ENCODE peak calls at places on chromosomes 11 and 22, in eight cellular contexts. One of them, this sample, is unnamed.

GRCh38 chr11:88320149-88320559 is 17.4 kb downstream of the CTSC start:
- DNase-seq in effector memory CD4-positive, alpha-beta T cell: no peak
- DNase-seq in cardiac muscle cell: no peak
- DNase-seq in heart right ventricle: no peak
- DNase-seq in lower lobe of right lung: no peak
- DNase-seq in PC-9: no peak
- DNase-seq in HL-60: no peak
- DNase-seq in HepG2: no peak
- DNase-seq in this sample: no peak

GRCh38 chr11:47189100-47189834 is 3.0 kb upstream of the PACSIN3 start:
- DNase-seq in effector memory CD4-positive, alpha-beta T cell: no peak
- DNase-seq in HepG2: peak; percentile 99
- DNase-seq in PC-9: peak; percentile 100
- DNase-seq in heart right ventricle: no peak
- DNase-seq in HL-60: no peak
- DNase-seq in cardiac muscle cell: peak; percentile 29
- DNase-seq in lower lobe of right lung: no peak
- DNase-seq in this sample: no peak

GRCh38 chr11:25838918-25839611 is 492.9 kb upstream of the ANO3 start:
- DNase-seq in lower lobe of right lung: no peak
- DNase-seq in HL-60: no peak
- DNase-seq in PC-9: no peak
- DNase-seq in HepG2: no peak
- DNase-seq in cardiac muscle cell: no peak
- DNase-seq in heart right ventricle: no peak
- DNase-seq in effector memory CD4-positive, alpha-beta T cell: no peak
- DNase-seq in this sample: no peak

GRCh38 chr11:93143186-93143585 is 54.6 kb downstream of the SLC36A4 start:
- DNase-seq in HepG2: no peak
- DNase-seq in heart right ventricle: no peak
- DNase-seq in effector memory CD4-positive, alpha-beta T cell: no peak
- DNase-seq in PC-9: no peak
- DNase-seq in cardiac muscle cell: no peak
- DNase-seq in lower lobe of right lung: no peak
- DNase-seq in HL-60: no peak
- DNase-seq in this sample: no peak

GRCh38 chr11:114183041-114183511 is 113.1 kb upstream of the NNMT start:
- DNase-seq in effector memory CD4-positive, alpha-beta T cell: peak; percentile 48
- DNase-seq in heart right ventricle: no peak
- DNase-seq in cardiac muscle cell: no peak
- DNase-seq in lower lobe of right lung: no peak
- DNase-seq in HepG2: no peak
- DNase-seq in PC-9: no peak
- DNase-seq in HL-60: no peak
- DNase-seq in this sample: peak; percentile 43

GRCh38 chr11:205221-206001 is 1.8 kb downstream of the BET1L start:
- DNase-seq in HepG2: no peak
- DNase-seq in HL-60: no peak
- DNase-seq in heart right ventricle: no peak
- DNase-seq in cardiac muscle cell: no peak
- DNase-seq in PC-9: no peak
- DNase-seq in effector memory CD4-positive, alpha-beta T cell: no peak
- DNase-seq in lower lobe of right lung: peak; percentile 43
- DNase-seq in this sample: no peak

GRCh38 chr11:105577645-105578044 is 32.2 kb upstream of the GRIA4 start:
- DNase-seq in HepG2: no peak
- DNase-seq in effector memory CD4-positive, alpha-beta T cell: no peak
- DNase-seq in heart right ventricle: no peak
- DNase-seq in cardiac muscle cell: peak; percentile 15
- DNase-seq in PC-9: no peak
- DNase-seq in lower lobe of right lung: no peak
- DNase-seq in HL-60: no peak
- DNase-seq in this sample: no peak

GRCh38 chr11:198236-198806 is 5.4 kb downstream of the SCGB1C1 start:
- DNase-seq in effector memory CD4-positive, alpha-beta T cell: no peak
- DNase-seq in heart right ventricle: no peak
- DNase-seq in PC-9: no peak
- DNase-seq in HepG2: no peak
- DNase-seq in HL-60: no peak
- DNase-seq in cardiac muscle cell: no peak
- DNase-seq in lower lobe of right lung: peak; percentile 42
- DNase-seq in this sample: no peak

GRCh38 chr22:33873186-33873585 is 47.1 kb downstream of the LARGE1 start:
- DNase-seq in PC-9: no peak
- DNase-seq in heart right ventricle: peak; percentile 48
- DNase-seq in HepG2: no peak
- DNase-seq in effector memory CD4-positive, alpha-beta T cell: no peak
- DNase-seq in HL-60: no peak
- DNase-seq in lower lobe of right lung: no peak
- DNase-seq in cardiac muscle cell: no peak
- DNase-seq in this sample: no peak

GRCh38 chr11:64863381-64864060 is 14.9 kb downstream of the EHD1 start:
- DNase-seq in heart right ventricle: peak; percentile 68
- DNase-seq in effector memory CD4-positive, alpha-beta T cell: no peak
- DNase-seq in lower lobe of right lung: no peak
- DNase-seq in HL-60: no peak
- DNase-seq in cardiac muscle cell: no peak
- DNase-seq in PC-9: no peak
- DNase-seq in HepG2: no peak
- DNase-seq in this sample: no peak

GRCh38 chr11:111913997-111914396 is 1.5 kb downstream of the HSPB2 start:
- DNase-seq in cardiac muscle cell: no peak
- DNase-seq in effector memory CD4-positive, alpha-beta T cell: no peak
- DNase-seq in HL-60: no peak
- DNase-seq in heart right ventricle: no peak
- DNase-seq in lower lobe of right lung: no peak
- DNase-seq in PC-9: no peak
- DNase-seq in HepG2: peak; percentile 46
- DNase-seq in this sample: no peak

GRCh38 chr22:35956850-35957249 is 71.8 kb downstream of the RBFOX2 start:
- DNase-seq in PC-9: no peak
- DNase-seq in HL-60: no peak
- DNase-seq in heart right ventricle: no peak
- DNase-seq in HepG2: no peak
- DNase-seq in cardiac muscle cell: no peak
- DNase-seq in effector memory CD4-positive, alpha-beta T cell: no peak
- DNase-seq in lower lobe of right lung: no peak
- DNase-seq in this sample: no peak

GRCh38 chr22:36365020-36365411 is 22.8 kb downstream of the MYH9 start:
- DNase-seq in heart right ventricle: no peak
- DNase-seq in HL-60: no peak
- DNase-seq in effector memory CD4-positive, alpha-beta T cell: peak; percentile 82
- DNase-seq in cardiac muscle cell: no peak
- DNase-seq in lower lobe of right lung: peak; percentile 65
- DNase-seq in HepG2: no peak
- DNase-seq in PC-9: peak; percentile 87
- DNase-seq in this sample: peak; percentile 87

GRCh38 chr11:84384637-84385227 is 1098.6 kb upstream of the CCDC90B start:
- DNase-seq in heart right ventricle: no peak
- DNase-seq in cardiac muscle cell: peak; percentile 62
- DNase-seq in effector memory CD4-positive, alpha-beta T cell: no peak
- DNase-seq in HepG2: peak; percentile 30
- DNase-seq in PC-9: no peak
- DNase-seq in HL-60: no peak
- DNase-seq in lower lobe of right lung: no peak
- DNase-seq in this sample: no peak

GRCh38 chr11:35082322-35083180 is 56.4 kb upstream of the CD44 start:
- DNase-seq in HepG2: no peak
- DNase-seq in lower lobe of right lung: peak; percentile 89
- DNase-seq in effector memory CD4-positive, alpha-beta T cell: peak; percentile 74
- DNase-seq in heart right ventricle: peak; percentile 46
- DNase-seq in PC-9: peak; percentile 95
- DNase-seq in cardiac muscle cell: peak; percentile 58
- DNase-seq in HL-60: peak; percentile 82
- DNase-seq in this sample: peak; percentile 94

GRCh38 chr22:31846161-31847115 is 92.6 kb downstream of the DEPDC5 start:
- DNase-seq in PC-9: no peak
- DNase-seq in heart right ventricle: no peak
- DNase-seq in HL-60: no peak
- DNase-seq in cardiac muscle cell: no peak
- DNase-seq in effector memory CD4-positive, alpha-beta T cell: no peak
- DNase-seq in lower lobe of right lung: no peak
- DNase-seq in HepG2: no peak
- DNase-seq in this sample: no peak

GRCh38 chr11:45361551-45361950 is 75.4 kb upstream of the SYT13 start:
- DNase-seq in PC-9: peak; percentile 5
- DNase-seq in HepG2: no peak
- DNase-seq in cardiac muscle cell: no peak
- DNase-seq in HL-60: no peak
- DNase-seq in lower lobe of right lung: no peak
- DNase-seq in heart right ventricle: no peak
- DNase-seq in effector memory CD4-positive, alpha-beta T cell: no peak
- DNase-seq in this sample: no peak

GRCh38 chr11:45366196-45366595 is 80.1 kb upstream of the SYT13 start:
- DNase-seq in heart right ventricle: no peak
- DNase-seq in lower lobe of right lung: no peak
- DNase-seq in HL-60: no peak
- DNase-seq in effector memory CD4-positive, alpha-beta T cell: no peak
- DNase-seq in HepG2: no peak
- DNase-seq in cardiac muscle cell: no peak
- DNase-seq in PC-9: no peak
- DNase-seq in this sample: no peak

GRCh38 chr11:45366839-45367238 is 80.7 kb upstream of the SYT13 start:
- DNase-seq in lower lobe of right lung: no peak
- DNase-seq in cardiac muscle cell: no peak
- DNase-seq in heart right ventricle: no peak
- DNase-seq in HL-60: no peak
- DNase-seq in effector memory CD4-positive, alpha-beta T cell: no peak
- DNase-seq in HepG2: no peak
- DNase-seq in PC-9: no peak
- DNase-seq in this sample: no peak

GRCh38 chr11:45362636-45363035 is 76.5 kb upstream of the SYT13 start:
- DNase-seq in HepG2: no peak
- DNase-seq in PC-9: no peak
- DNase-seq in effector memory CD4-positive, alpha-beta T cell: no peak
- DNase-seq in HL-60: no peak
- DNase-seq in lower lobe of right lung: no peak
- DNase-seq in cardiac muscle cell: no peak
- DNase-seq in heart right ventricle: no peak
- DNase-seq in this sample: no peak
- H3K27me3 ChIP-seq in HepG2: no peaks in the 10 kb centered on the region
- H3K27me3 ChIP-seq in PC-9: peaks cover 90% of the 10 kb centered on the region
- H3K27me3 ChIP-seq in effector memory CD4-positive, alpha-beta T cell: no peaks in the 10 kb centered on the region
- H3K27me3 ChIP-seq in HL-60: peaks cover 2% of the 10 kb centered on the region
- H3K27me3 ChIP-seq in lower lobe of right lung: peaks cover 5% of the 10 kb centered on the region
- H3K27me3 ChIP-seq in cardiac muscle cell: peaks cover 22% of the 10 kb centered on the region
- H3K27me3 ChIP-seq in heart right ventricle: peaks cover 13% of the 10 kb centered on the region
- H3K27me3 ChIP-seq in this sample: no peaks in the 10 kb centered on the region

GRCh38 chr11:33892906-33893594 is 1.2 kb upstream of the LMO2 start:
- DNase-seq in HepG2: no peak
- DNase-seq in cardiac muscle cell: no peak
- DNase-seq in PC-9: no peak
- DNase-seq in effector memory CD4-positive, alpha-beta T cell: no peak
- DNase-seq in lower lobe of right lung: no peak
- DNase-seq in heart right ventricle: no peak
- DNase-seq in HL-60: peak; percentile 71
- DNase-seq in this sample: no peak

GRCh38 chr11:33893711-33894401 is 2.0 kb upstream of the LMO2 start:
- DNase-seq in HepG2: no peak
- DNase-seq in HL-60: peak; percentile 92
- DNase-seq in PC-9: no peak
- DNase-seq in heart right ventricle: no peak
- DNase-seq in effector memory CD4-positive, alpha-beta T cell: peak; percentile 15
- DNase-seq in lower lobe of right lung: no peak
- DNase-seq in cardiac muscle cell: no peak
- DNase-seq in this sample: peak; percentile 77

GRCh38 chr11:33891714-33892327 is at the start of gene LMO2:
- DNase-seq in effector memory CD4-positive, alpha-beta T cell: no peak
- DNase-seq in lower lobe of right lung: no peak
- DNase-seq in PC-9: no peak
- DNase-seq in HL-60: peak; percentile 82
- DNase-seq in cardiac muscle cell: no peak
- DNase-seq in HepG2: no peak
- DNase-seq in heart right ventricle: no peak
- DNase-seq in this sample: no peak

GRCh38 chr11:33895752-33896137 is 3.9 kb upstream of the LMO2 start:
- DNase-seq in lower lobe of right lung: no peak
- DNase-seq in HL-60: no peak
- DNase-seq in HepG2: no peak
- DNase-seq in cardiac muscle cell: no peak
- DNase-seq in effector memory CD4-positive, alpha-beta T cell: no peak
- DNase-seq in PC-9: no peak
- DNase-seq in heart right ventricle: no peak
- DNase-seq in this sample: no peak

GRCh38 chr11:33894402-33894754 is 2.5 kb upstream of the LMO2 start:
- DNase-seq in lower lobe of right lung: no peak
- DNase-seq in HepG2: no peak
- DNase-seq in cardiac muscle cell: no peak
- DNase-seq in heart right ventricle: no peak
- DNase-seq in HL-60: no peak
- DNase-seq in effector memory CD4-positive, alpha-beta T cell: no peak
- DNase-seq in PC-9: no peak
- DNase-seq in this sample: no peak
- H3K27me3 ChIP-seq in lower lobe of right lung: no peaks in the 10 kb centered on the region
- H3K27me3 ChIP-seq in HepG2: no peaks in the 10 kb centered on the region
- H3K27me3 ChIP-seq in cardiac muscle cell: no peaks in the 10 kb centered on the region
- H3K27me3 ChIP-seq in heart right ventricle: no peaks in the 10 kb centered on the region
- H3K27me3 ChIP-seq in HL-60: no peaks in the 10 kb centered on the region
- H3K27me3 ChIP-seq in effector memory CD4-positive, alpha-beta T cell: peaks cover 3% of the 10 kb centered on the region
- H3K27me3 ChIP-seq in PC-9: peaks cover 10% of the 10 kb centered on the region
- H3K27me3 ChIP-seq in this sample: no peaks in the 10 kb centered on the region

GRCh38 chr22:47854226-47854625 is 1091.8 kb downstream of the TBC1D22A start:
- DNase-seq in heart right ventricle: no peak
- DNase-seq in HL-60: no peak
- DNase-seq in cardiac muscle cell: no peak
- DNase-seq in effector memory CD4-positive, alpha-beta T cell: no peak
- DNase-seq in PC-9: no peak
- DNase-seq in HepG2: no peak
- DNase-seq in lower lobe of right lung: no peak
- DNase-seq in this sample: no peak
- H3K27me3 ChIP-seq in heart right ventricle: peaks cover 26% of the 10 kb centered on the region
- H3K27me3 ChIP-seq in HL-60: no peaks in the 10 kb centered on the region
- H3K27me3 ChIP-seq in cardiac muscle cell: no peaks in the 10 kb centered on the region
- H3K27me3 ChIP-seq in effector memory CD4-positive, alpha-beta T cell: no peaks in the 10 kb centered on the region
- H3K27me3 ChIP-seq in PC-9: no peaks in the 10 kb centered on the region
- H3K27me3 ChIP-seq in HepG2: no peaks in the 10 kb centered on the region
- H3K27me3 ChIP-seq in lower lobe of right lung: peaks cover 3% of the 10 kb centered on the region
- H3K27me3 ChIP-seq in this sample: no peaks in the 10 kb centered on the region

GRCh38 chr22:22062306-22062793 is 79.8 kb upstream of the TOP3B start:
- DNase-seq in HL-60: no peak
- DNase-seq in PC-9: no peak
- DNase-seq in HepG2: no peak
- DNase-seq in effector memory CD4-positive, alpha-beta T cell: no peak
- DNase-seq in cardiac muscle cell: no peak
- DNase-seq in lower lobe of right lung: no peak
- DNase-seq in heart right ventricle: no peak
- DNase-seq in this sample: no peak

GRCh38 chr22:22059476-22060002 is 77.0 kb upstream of the TOP3B start:
- DNase-seq in lower lobe of right lung: no peak
- DNase-seq in effector memory CD4-positive, alpha-beta T cell: no peak
- DNase-seq in cardiac muscle cell: no peak
- DNase-seq in HepG2: no peak
- DNase-seq in HL-60: no peak
- DNase-seq in PC-9: no peak
- DNase-seq in heart right ventricle: no peak
- DNase-seq in this sample: no peak

GRCh38 chr22:22058649-22059475 is 76.3 kb upstream of the TOP3B start:
- DNase-seq in cardiac muscle cell: no peak
- DNase-seq in effector memory CD4-positive, alpha-beta T cell: no peak
- DNase-seq in lower lobe of right lung: no peak
- DNase-seq in HL-60: no peak
- DNase-seq in heart right ventricle: no peak
- DNase-seq in PC-9: no peak
- DNase-seq in HepG2: no peak
- DNase-seq in this sample: no peak

GRCh38 chr22:22061085-22062077 is 78.8 kb upstream of the TOP3B start:
- DNase-seq in HL-60: peak; percentile 95
- DNase-seq in HepG2: peak; percentile 83
- DNase-seq in cardiac muscle cell: no peak
- DNase-seq in lower lobe of right lung: no peak
- DNase-seq in heart right ventricle: no peak
- DNase-seq in effector memory CD4-positive, alpha-beta T cell: no peak
- DNase-seq in PC-9: no peak
- DNase-seq in this sample: no peak

GRCh38 chr22:22060200-22061084 is 77.9 kb upstream of the TOP3B start:
- DNase-seq in lower lobe of right lung: peak; percentile 79
- DNase-seq in heart right ventricle: peak; percentile 56
- DNase-seq in PC-9: no peak
- DNase-seq in effector memory CD4-positive, alpha-beta T cell: no peak
- DNase-seq in cardiac muscle cell: peak; percentile 73
- DNase-seq in HL-60: peak; percentile 64
- DNase-seq in HepG2: peak; percentile 40
- DNase-seq in this sample: no peak
- H3K27me3 ChIP-seq in lower lobe of right lung: peaks cover 26% of the 10 kb centered on the region
- H3K27me3 ChIP-seq in heart right ventricle: peaks cover 28% of the 10 kb centered on the region
- H3K27me3 ChIP-seq in PC-9: peaks cover 42% of the 10 kb centered on the region
- H3K27me3 ChIP-seq in effector memory CD4-positive, alpha-beta T cell: no peaks in the 10 kb centered on the region
- H3K27me3 ChIP-seq in cardiac muscle cell: peaks cover 35% of the 10 kb centered on the region
- H3K27me3 ChIP-seq in HL-60: no peaks in the 10 kb centered on the region
- H3K27me3 ChIP-seq in HepG2: no peaks in the 10 kb centered on the region
- H3K27me3 ChIP-seq in this sample: no peaks in the 10 kb centered on the region

This sample was measured in naive thymus-derived CD4-positive, alpha-beta T cell.